ENCODE peak calls at places on chromosomes 12 and 14, in six cellular contexts. One of them, this sample, is unnamed.

GRCh38 chr14:56840221-56840620 is 29.9 kb upstream of the OTX2 start:
- DNase-seq in T-helper 9 cell: no peak
- DNase-seq in NCI-H345: no peak
- DNase-seq in NCI-H748 treated with DMSO at 0.1 percent for 48 hours: no peak
- DNase-seq in head of caudate nucleus: no peak
- DNase-seq in GM04504: no peak
- DNase-seq in this sample: no peak

GRCh38 chr12:95789126-95790024 is 1.2 kb downstream of the NTN4 start:
- DNase-seq in T-helper 9 cell: no peak
- DNase-seq in NCI-H345: peak
- DNase-seq in NCI-H748 treated with DMSO at 0.1 percent for 48 hours: peak
- DNase-seq in head of caudate nucleus: peak
- DNase-seq in GM04504: no peak
- DNase-seq in this sample: no peak

GRCh38 chr14:53630336-53630735 is 326.3 kb downstream of the BMP4 start:
- DNase-seq in T-helper 9 cell: no peak
- DNase-seq in NCI-H345: peak
- DNase-seq in NCI-H748 treated with DMSO at 0.1 percent for 48 hours: peak
- DNase-seq in head of caudate nucleus: no peak
- DNase-seq in GM04504: no peak
- DNase-seq in this sample: no peak

GRCh38 chr12:110382683-110383082 is 20.8 kb downstream of the ANAPC7 start:
- DNase-seq in T-helper 9 cell: no peak
- DNase-seq in NCI-H345: no peak
- DNase-seq in NCI-H748 treated with DMSO at 0.1 percent for 48 hours: no peak
- DNase-seq in head of caudate nucleus: no peak
- DNase-seq in GM04504: no peak
- DNase-seq in this sample: no peak

GRCh38 chr12:32515137-32515860 is 115.9 kb downstream of the FGD4 start:
- DNase-seq in T-helper 9 cell: no peak
- DNase-seq in NCI-H345: peak
- DNase-seq in NCI-H748 treated with DMSO at 0.1 percent for 48 hours: no peak
- DNase-seq in head of caudate nucleus: no peak
- DNase-seq in GM04504: no peak
- DNase-seq in this sample: no peak

GRCh38 chr12:44053550-44054243 is 217.8 kb downstream of the TMEM117 start:
- DNase-seq in T-helper 9 cell: no peak
- DNase-seq in NCI-H345: no peak
- DNase-seq in NCI-H748 treated with DMSO at 0.1 percent for 48 hours: no peak
- DNase-seq in head of caudate nucleus: no peak
- DNase-seq in GM04504: peak
- DNase-seq in this sample: no peak

GRCh38 chr14:104467641-104468040 is 111.9 kb upstream of the C14orf180 start:
- DNase-seq in T-helper 9 cell: no peak
- DNase-seq in NCI-H345: no peak
- DNase-seq in NCI-H748 treated with DMSO at 0.1 percent for 48 hours: no peak
- DNase-seq in head of caudate nucleus: no peak
- DNase-seq in GM04504: no peak
- DNase-seq in this sample: no peak

GRCh38 chr14:50620341-50620740 is 47.8 kb downstream of the SAV1 start:
- DNase-seq in T-helper 9 cell: no peak
- DNase-seq in NCI-H345: no peak
- DNase-seq in NCI-H748 treated with DMSO at 0.1 percent for 48 hours: no peak
- DNase-seq in head of caudate nucleus: no peak
- DNase-seq in GM04504: no peak
- DNase-seq in this sample: no peak

GRCh38 chr14:48568688-48569087 is 893.3 kb upstream of the MDGA2 start:
- DNase-seq in T-helper 9 cell: no peak
- DNase-seq in NCI-H345: no peak
- DNase-seq in NCI-H748 treated with DMSO at 0.1 percent for 48 hours: no peak
- DNase-seq in head of caudate nucleus: no peak
- DNase-seq in GM04504: no peak
- DNase-seq in this sample: no peak

GRCh38 chr12:123723011-123723410 is 10.9 kb downstream of the ATP6V0A2 start:
- DNase-seq in T-helper 9 cell: no peak
- DNase-seq in NCI-H345: no peak
- DNase-seq in NCI-H748 treated with DMSO at 0.1 percent for 48 hours: no peak
- DNase-seq in head of caudate nucleus: no peak
- DNase-seq in GM04504: no peak
- DNase-seq in this sample: peak

GRCh38 chr12:111457071-111457470 is 51.3 kb downstream of the SH2B3 start:
- DNase-seq in T-helper 9 cell: no peak
- DNase-seq in NCI-H345: no peak
- DNase-seq in NCI-H748 treated with DMSO at 0.1 percent for 48 hours: no peak
- DNase-seq in head of caudate nucleus: no peak
- DNase-seq in GM04504: no peak
- DNase-seq in this sample: no peak

GRCh38 chr14:96184737-96185136 is 19.9 kb upstream of the BDKRB2 start:
- DNase-seq in T-helper 9 cell: no peak
- DNase-seq in NCI-H345: no peak
- DNase-seq in NCI-H748 treated with DMSO at 0.1 percent for 48 hours: no peak
- DNase-seq in head of caudate nucleus: no peak
- DNase-seq in GM04504: peak
- DNase-seq in this sample: no peak

GRCh38 chr12:111430418-111431353 is 25.0 kb downstream of the SH2B3 start:
- DNase-seq in T-helper 9 cell: peak
- DNase-seq in NCI-H345: no peak
- DNase-seq in NCI-H748 treated with DMSO at 0.1 percent for 48 hours: no peak
- DNase-seq in head of caudate nucleus: no peak
- DNase-seq in GM04504: no peak
- DNase-seq in this sample: no peak

GRCh38 chr12:52337054-52337453 is 15.9 kb upstream of the KRT83 start:
- DNase-seq in T-helper 9 cell: no peak
- DNase-seq in NCI-H345: no peak
- DNase-seq in NCI-H748 treated with DMSO at 0.1 percent for 48 hours: no peak
- DNase-seq in head of caudate nucleus: no peak
- DNase-seq in GM04504: no peak
- DNase-seq in this sample: no peak

GRCh38 chr12:75259170-75259569 is 49.5 kb upstream of the KCNC2 start:
- DNase-seq in T-helper 9 cell: no peak
- DNase-seq in NCI-H345: no peak
- DNase-seq in NCI-H748 treated with DMSO at 0.1 percent for 48 hours: no peak
- DNase-seq in head of caudate nucleus: no peak
- DNase-seq in GM04504: no peak
- DNase-seq in this sample: no peak

GRCh38 chr14:90531497-90531896 is 134.7 kb downstream of the CALM1 start:
- DNase-seq in T-helper 9 cell: no peak
- DNase-seq in NCI-H345: no peak
- DNase-seq in NCI-H748 treated with DMSO at 0.1 percent for 48 hours: no peak
- DNase-seq in head of caudate nucleus: no peak
- DNase-seq in GM04504: no peak
- DNase-seq in this sample: no peak

GRCh38 chr14:68139466-68140110 is 320.0 kb downstream of the RAD51B start:
- DNase-seq in T-helper 9 cell: no peak
- DNase-seq in NCI-H345: no peak
- DNase-seq in NCI-H748 treated with DMSO at 0.1 percent for 48 hours: peak
- DNase-seq in head of caudate nucleus: no peak
- DNase-seq in GM04504: no peak
- DNase-seq in this sample: no peak